ENCODE peak calls at places on chromosomes 12 and 14, in four cellular contexts. O is A549, N is GM12878, H is HepG2. I is an unnamed sample.
A peak's percentile ranks its signal among the peaks of the same experiment; 100 is the strongest.

GRCh38 chr14:22390824-22391461 is 198.1 kb downstream of the DAD1 start:
- DNase-seq in O (peak; percentile 35), N (peak; percentile 63), H (peak; percentile 41), I (no peak)

GRCh38 chr12:168763-169525 is 45.0 kb downstream of the SLC6A12 start:
- DNase-seq in O (no peak), N (no peak), H (no peak), I (no peak)

GRCh38 chr12:26114720-26115406 is 10.0 kb downstream of the BHLHE41 start:
- DNase-seq in O (no peak), N (no peak), H (no peak), I (no peak)

GRCh38 chr14:51609987-51610283 is 41.8 kb upstream of the FRMD6 start:
- DNase-seq in O (no peak), N (no peak), H (no peak), I (no peak)

GRCh38 chr12:114902665-114903393 is 218.9 kb upstream of the TBX3 start:
- DNase-seq in O (no peak), N (no peak), H (peak; percentile 28), I (no peak)

GRCh38 chr12:3753549-3754284 is 808 bp upstream of the CRACR2A start:
- DNase-seq in O (no peak), N (no peak), H (no peak), I (no peak)

GRCh38 chr12:55188974-55189556 is 31.8 kb upstream of the OR10A7 start:
- DNase-seq in O (peak; percentile 43), N (peak; percentile 53), H (peak; percentile 72), I (peak; percentile 39)

GRCh38 chr12:7322599-7322998 is 18.7 kb downstream of the ACSM4 start:
- DNase-seq in O (no peak), N (no peak), H (no peak), I (no peak)

GRCh38 chr12:62698701-62699101 is 232.1 kb downstream of the MON2 start:
- DNase-seq in O (no peak), N (no peak), H (no peak), I (no peak)

GRCh38 chr14:93926209-93926872 is 803 bp upstream of the FAM181A start:
- DNase-seq in O (no peak), N (no peak), H (peak; percentile 28), I (no peak)

GRCh38 chr12:131831021-131831571 is 2.9 kb downstream of the MMP17 start:
- DNase-seq in O (no peak), N (no peak), H (no peak), I (no peak)

GRCh38 chr12:8037046-8037663 is 4.6 kb downstream of the FOXJ2 start:
- DNase-seq in O (no peak), N (no peak), H (no peak), I (no peak)

GRCh38 chr12:9925746-9926393 is 6.3 kb downstream of the CLEC2A start:
- DNase-seq in O (peak; percentile 18), N (no peak), H (peak; percentile 9), I (peak; percentile 7)

GRCh38 chr12:93664573-93665138 is 12.5 kb upstream of the CRADD start:
- DNase-seq in O (no peak), N (no peak), H (peak; percentile 8), I (no peak)

GRCh38 chr12:115570271-115570777 is 707.2 kb downstream of the MED13L start:
- DNase-seq in O (peak; percentile 76), N (no peak), H (no peak), I (peak; percentile 72)

GRCh38 chr12:132222096-132222807 is 78.0 kb downstream of the NOC4L start:
- DNase-seq in O (peak; percentile 52), N (peak; percentile 8), H (peak; percentile 28), I (no peak)

GRCh38 chr14:69094481-69094880 is 58.4 kb downstream of the DCAF5 start:
- DNase-seq in O (no peak), N (no peak), H (no peak), I (no peak)

GRCh38 chr12:6532927-6533652 is 1.2 kb upstream of the GAPDH start:
- DNase-seq in O (peak; percentile 66), N (no peak), H (peak; percentile 84), I (peak; percentile 79)

GRCh38 chr14:52146504-52146903 is 77.6 kb upstream of the NID2 start:
- DNase-seq in O (no peak), N (no peak), H (no peak), I (no peak)

GRCh38 chr12:50088577-50089335 is 3.6 kb downstream of the SMARCD1 start:
- DNase-seq in O (peak; percentile 78), N (peak; percentile 37), H (peak; percentile 68), I (peak; percentile 65)

GRCh38 chr14:75459099-75459741 is 31.4 kb downstream of the JDP2 start:
- DNase-seq in O (no peak), N (no peak), H (no peak), I (no peak)

GRCh38 chr14:100629696-100630095 is 42.5 kb upstream of the BEGAIN start:
- DNase-seq in O (no peak), N (no peak), H (no peak), I (no peak)

GRCh38 chr14:102805454-102805891 is 28.2 kb downstream of the TRAF3 start:
- DNase-seq in O (no peak), N (no peak), H (no peak), I (no peak)

GRCh38 chr12:46101121-46101869 is 110.9 kb upstream of the SCAF11 start:
- DNase-seq in O (peak; percentile 27), N (no peak), H (no peak), I (no peak)

GRCh38 chr12:15886372-15887042 is 4.3 kb downstream of the STRAP start:
- DNase-seq in O (no peak), N (no peak), H (peak; percentile 70), I (no peak)

GRCh38 chr12:99111600-99111999 is 466.5 kb downstream of the APAF1 start:
- DNase-seq in O (no peak), N (no peak), H (no peak), I (no peak)

GRCh38 chr12:103882861-103883596 is 42.0 kb upstream of the NT5DC3 start:
- DNase-seq in O (no peak), N (no peak), H (no peak), I (no peak)

GRCh38 chr14:102776761-102777710 is at the start of gene TRAF3:
- DNase-seq in O (peak; percentile 81), N (no peak), H (no peak), I (peak; percentile 93)

GRCh38 chr14:53399057-53399456 is 245.9 kb upstream of the DDHD1 start:
- DNase-seq in O (peak; percentile 35), N (no peak), H (no peak), I (no peak)

GRCh38 chr14:96584199-96584906 is 82.2 kb downstream of the PAPOLA start:
- DNase-seq in O (peak; percentile 57), N (no peak), H (peak; percentile 65), I (peak; percentile 88)

GRCh38 chr12:16347391-16348298 is at the start of gene MGST1:
- DNase-seq in O (peak; percentile 38), N (peak; percentile 11), H (peak; percentile 77), I (peak; percentile 8)

GRCh38 chr14:23384364-23385080 is 7.7 kb downstream of the CMTM5 start:
- DNase-seq in O (no peak), N (no peak), H (no peak), I (no peak)

GRCh38 chr14:93430889-93431670 is at the start of gene UNC79:
- DNase-seq in O (no peak), N (no peak), H (no peak), I (peak; percentile 80)

DNA sequence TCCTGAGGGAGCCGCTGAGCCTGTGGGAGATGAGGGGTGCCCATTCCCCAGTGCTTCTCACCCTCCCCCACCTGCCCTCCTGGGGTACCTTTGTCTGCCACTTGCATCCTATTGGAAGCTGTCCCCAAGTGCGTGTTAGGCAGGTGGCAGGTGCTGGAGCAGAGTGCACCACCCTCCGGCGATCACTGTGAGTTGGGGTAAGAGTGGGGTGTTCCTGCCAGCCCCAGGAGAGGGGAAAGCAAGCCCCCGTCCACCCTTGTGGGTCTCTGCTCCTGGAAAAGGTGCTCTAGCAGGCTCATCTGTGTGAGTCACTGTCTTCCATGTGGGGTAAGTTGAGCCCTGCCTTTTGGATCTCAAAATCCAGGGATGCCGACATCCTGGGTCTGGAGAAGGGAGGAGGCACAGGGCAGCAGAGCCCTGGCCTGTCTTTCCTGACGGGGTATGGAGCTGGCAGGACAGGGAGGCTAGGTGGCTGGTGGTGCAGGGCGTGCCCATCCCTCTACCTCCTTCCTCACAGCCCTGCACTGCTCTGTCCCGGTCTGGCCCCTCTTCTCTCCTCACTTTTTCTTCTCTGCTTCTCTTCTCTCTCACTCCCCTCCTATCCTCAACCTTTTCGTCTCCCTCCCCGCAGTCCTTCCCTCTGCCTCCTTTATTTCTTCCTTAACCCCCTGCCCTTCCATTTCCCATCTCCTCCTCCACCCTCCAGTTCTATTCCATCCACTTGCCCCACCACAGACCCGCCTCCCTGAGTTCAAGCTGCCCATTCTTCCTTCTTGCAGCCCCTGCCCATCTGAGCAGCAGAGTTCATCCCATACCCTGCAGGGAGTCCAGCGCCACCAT is 20.1 kb upstream of the KRT7 start:
- DNase-seq in O (no peak), N (no peak), H (no peak), I (no peak)
- TF ChIP-seq PBX3 in O (no peak), N (no peak), H (no peak), I (no peak)

GRCh38 chr14:79735121-79735520 is 476.2 kb downstream of the DIO2 start:
- DNase-seq in O (no peak), N (no peak), H (no peak), I (no peak)
- TF ChIP-seq PBX3 in O (no peak), N (no peak), H (no peak), I (no peak)

GRCh38 chr12:94845110-94845509 is 158.4 kb downstream of the NDUFA12 start:
- DNase-seq in O (no peak), N (no peak), H (no peak), I (no peak)
- TF ChIP-seq PBX3 in O (no peak), N (no peak), H (no peak), I (no peak)

GRCh38 chr12:123941485-123942276 is 30.9 kb downstream of the CCDC92 start:
- DNase-seq in O (no peak), N (no peak), H (no peak), I (no peak)

GRCh38 chr12:123944696-123945095 is 27.9 kb downstream of the CCDC92 start:
- DNase-seq in O (no peak), N (no peak), H (no peak), I (no peak)

GRCh38 chr12:123941000-123941399 is 31.6 kb downstream of the CCDC92 start:
- DNase-seq in O (no peak), N (no peak), H (no peak), I (no peak)

GRCh38 chr12:123942277-123942653 is 30.4 kb downstream of the CCDC92 start:
- DNase-seq in O (no peak), N (no peak), H (no peak), I (no peak)

DNA sequence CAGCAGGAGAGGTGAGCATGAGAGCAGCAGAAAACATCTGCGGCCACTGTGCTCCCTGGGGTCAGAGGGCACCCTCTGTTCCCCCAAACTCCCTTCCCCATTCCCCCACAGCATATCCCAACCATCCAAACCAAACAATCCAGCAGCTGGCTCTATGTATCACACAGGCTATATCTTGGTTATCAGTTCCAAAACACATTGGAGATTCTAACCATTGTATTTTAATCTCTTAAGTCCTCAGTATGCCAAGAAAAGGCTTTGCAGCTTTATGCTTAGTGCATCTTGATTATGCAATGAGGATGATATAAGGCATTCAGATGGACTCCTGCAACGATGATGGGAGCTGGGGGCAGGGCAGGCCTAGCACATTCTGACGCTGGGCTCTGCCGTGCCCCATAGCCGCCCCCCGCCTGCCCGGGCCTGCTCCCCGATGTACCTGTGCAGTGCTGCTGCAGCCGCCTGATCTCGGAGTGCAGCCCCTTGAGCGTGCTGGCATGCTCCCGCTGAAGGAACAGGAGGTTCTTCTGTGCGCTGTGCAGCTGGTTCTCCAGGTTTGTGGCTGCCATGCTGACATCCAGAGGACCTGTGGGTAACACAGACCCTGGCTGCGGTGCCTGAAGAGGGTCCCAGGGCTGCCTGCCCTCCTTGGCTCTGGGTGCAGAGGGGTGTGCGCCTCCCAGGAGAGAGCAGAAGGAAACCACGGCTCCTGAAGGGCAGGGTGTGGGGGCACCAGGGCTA is 29.6 kb downstream of the CCDC92 start:
- DNase-seq in O (no peak), N (no peak), H (no peak), I (no peak)
- TF ChIP-seq PBX3 in O (no peak), N (no peak), H (no peak), I (no peak)

I was measured in SK-N-SH.